ENCODE peak calls at places on chromosomes 1 and 21, in nine cellular contexts. Z is heart left ventricle; G is NCI-H1105; K is GM23338; A is activated gamma-delta T cell treated with Interleukin-2 at 50 U/mL for 16 hours; X is stimulated activated naive CD8-positive, alpha-beta T cell treated with anti-CD3 and anti-CD28 coated beads, Interleukin-15, Interleukin-2, amounts not matched to agents 100 U/mL and 50 U/mL, for 24 hours; D is left cardiac atrium; F is astrocyte of the cerebellum; T is activated naive CD4-positive, alpha-beta T cell. H is an unnamed sample.

GRCh38 chr1:118786454-118787155 is 201.5 kb downstream of the TBX15 start:
- DNase-seq in A (no peak), F (no peak), T (no peak), X (no peak), K (no peak), Z (no peak), D (no peak), G (no peak), H (no peak)

GRCh38 chr1:168057921-168058320 is 78.8 kb downstream of the GPR161 start:
- DNase-seq in D (no peak), Z (no peak), F (no peak), G (no peak), T (no peak), K (no peak), X (no peak), A (no peak), H (no peak)

GRCh38 chr1:64041366-64042131 is 161.9 kb upstream of the UBE2U start:
- DNase-seq in F (no peak), Z (no peak), A (no peak), T (no peak), G (no peak), X (no peak), K (no peak), D (no peak), H (no peak)

GRCh38 chr21:45027241-45028196 is 46.9 kb upstream of the ADARB1 start:
- DNase-seq in X (no peak), D (no peak), A (no peak), K (no peak), Z (no peak), F (no peak), T (no peak), G (no peak), H (no peak)

GRCh38 chr1:63435136-63435535 is 67.7 kb downstream of the ALG6 start:
- DNase-seq in F (no peak), K (no peak), T (no peak), X (no peak), G (no peak), D (no peak), Z (no peak), A (no peak), H (no peak)

GRCh38 chr1:70685300-70686286 is 274.5 kb downstream of the CTH start:
- DNase-seq in F (peak), Z (peak), X (peak), K (peak), A (peak), G (peak), T (no peak), D (peak), H (peak)

GRCh38 chr1:34547043-34547674 is 207.7 kb upstream of the GJB5 start:
- DNase-seq in A (no peak), X (no peak), K (peak), G (no peak), D (no peak), F (no peak), T (no peak), Z (no peak), H (no peak)

GRCh38 chr1:156336242-156336641 is 1.9 kb downstream of the CCT3 start:
- DNase-seq in A (no peak), G (no peak), T (no peak), Z (no peak), K (peak), D (no peak), F (no peak), X (peak), H (no peak)

GRCh38 chr1:3614755-3615742 is 3.7 kb upstream of the MEGF6 start:
- DNase-seq in F (no peak), K (peak), G (no peak), Z (no peak), X (no peak), T (no peak), D (no peak), A (peak), H (peak)

GRCh38 chr1:52662645-52663313 is 29.8 kb downstream of the SHISAL2A start:
- DNase-seq in X (no peak), K (peak), T (no peak), Z (no peak), G (no peak), F (no peak), A (no peak), D (no peak), H (peak)

GRCh38 chr1:68490046-68490651 is 6.7 kb downstream of the DEPDC1 start:
- DNase-seq in Z (no peak), A (no peak), T (no peak), X (no peak), F (no peak), K (no peak), G (no peak), D (no peak), H (no peak)

GRCh38 chr1:118429856-118430255 is 244.8 kb upstream of the SPAG17 start:
- DNase-seq in X (no peak), D (no peak), K (no peak), F (no peak), G (no peak), Z (no peak), T (no peak), A (no peak), H (no peak)

GRCh38 chr1:155297431-155297830 is 3.8 kb downstream of the PKLR start:
- DNase-seq in K (no peak), F (no peak), D (no peak), X (no peak), A (no peak), G (no peak), Z (no peak), T (no peak), H (no peak)

GRCh38 chr1:21326861-21327344 is 36.6 kb upstream of the ECE1 start:
- DNase-seq in X (no peak), D (no peak), T (no peak), G (no peak), Z (no peak), A (no peak), K (no peak), F (no peak), H (no peak)

GRCh38 chr1:53401815-53402745 is 57.1 kb upstream of the DMRTB1 start:
- DNase-seq in X (no peak), D (no peak), F (no peak), Z (no peak), K (no peak), G (no peak), A (no peak), T (no peak), H (no peak)

GRCh38 chr1:3945916-3946840 is 46.1 kb upstream of the C1orf174 start:
- DNase-seq in K (no peak), A (no peak), D (no peak), F (no peak), X (no peak), G (no peak), Z (no peak), T (no peak), H (no peak)

GRCh38 chr1:107862064-107862463 is 102.9 kb downstream of the VAV3 start:
- DNase-seq in X (no peak), F (no peak), Z (no peak), G (no peak), T (no peak), D (no peak), A (no peak), K (no peak), H (no peak)

GRCh38 chr1:174871886-174872285 is 127.9 kb upstream of the CACYBP start:
- DNase-seq in T (no peak), D (no peak), F (no peak), Z (no peak), A (no peak), G (no peak), K (peak), X (no peak), H (peak)

GRCh38 chr1:94036721-94037120 is 84.2 kb downstream of the ABCA4 start:
- DNase-seq in T (no peak), G (no peak), F (no peak), X (no peak), Z (no peak), K (no peak), D (no peak), A (no peak), H (no peak)

GRCh38 chr1:41714613-41715389 is 203.9 kb downstream of the HIVEP3 start:
- DNase-seq in D (no peak), T (no peak), K (no peak), F (no peak), G (no peak), X (no peak), Z (no peak), A (no peak), H (no peak)

GRCh38 chr1:27161594-27161993 is 6.7 kb upstream of the SLC9A1 start:
- DNase-seq in F (no peak), K (no peak), D (no peak), X (no peak), A (no peak), Z (no peak), G (no peak), T (no peak), H (peak)

GRCh38 chr21:33541105-33541711 is 709 bp downstream of the GART start:
- DNase-seq in X (peak), F (no peak), G (no peak), A (no peak), D (no peak), Z (no peak), T (no peak), K (peak), H (no peak)

GRCh38 chr1:156836041-156836654 is 19.5 kb upstream of the SH2D2A start:
- DNase-seq in D (no peak), K (no peak), F (no peak), Z (no peak), G (no peak), X (peak), T (no peak), A (no peak), H (no peak)

GRCh38 chr1:31239653-31240241 is at the start of gene NKAIN1:
- DNase-seq in G (peak), A (no peak), X (peak), D (no peak), T (no peak), F (no peak), K (peak), Z (no peak), H (peak)

GRCh38 chr1:46003315-46003714 is 129.1 kb downstream of the PIK3R3 start:
- DNase-seq in G (no peak), Z (no peak), T (no peak), K (no peak), F (no peak), D (no peak), X (no peak), A (no peak), H (no peak)

GRCh38 chr1:207805841-207806421 is 54.1 kb downstream of the CD46 start:
- DNase-seq in D (peak), T (no peak), A (no peak), X (no peak), K (no peak), Z (peak), G (no peak), F (peak), H (no peak)

GRCh38 chr1:99820546-99820945 is 29.6 kb upstream of the AGL start:
- DNase-seq in X (peak), T (no peak), G (no peak), Z (no peak), D (no peak), K (no peak), A (no peak), F (no peak), H (no peak)

GRCh38 chr1:109794319-109795132 is 30.8 kb upstream of the EPS8L3 start:
- DNase-seq in D (peak), F (no peak), Z (no peak), K (no peak), G (no peak), A (no peak), T (no peak), X (no peak), H (no peak)

GRCh38 chr1:118926261-118926660 is 61.9 kb downstream of the TBX15 start:
- DNase-seq in Z (no peak), T (no peak), K (no peak), D (no peak), F (no peak), X (no peak), A (no peak), G (no peak), H (no peak)

GRCh38 chr21:28608646-28609045 is 384.0 kb downstream of the LTN1 start:
- DNase-seq in D (no peak), G (no peak), T (no peak), K (no peak), Z (no peak), F (no peak), X (no peak), A (no peak), H (no peak)